ENCODE peak calls at places on chromosome 6, in seven cellular contexts. D is body of pancreas; N is heart left ventricle; Y is left ventricle myocardium inferior; R is tibial artery; J is CD8-positive, alpha-beta memory T cell; K is Peyer's patch. I is an unnamed sample.

GRCh38 chr6:27205375-27206278 is 41.9 kb upstream of the PRSS16 start:
- DNase-seq in D (no peak), N (no peak), Y (no peak), R (no peak), J (no peak), K (no peak), I (no peak)

GRCh38 chr6:41063884-41064285 is 8.3 kb downstream of the OARD1 start:
- DNase-seq in D (no peak), N (no peak), Y (no peak), R (no peak), J (no peak), K (no peak), I (no peak)

GRCh38 chr6:108118791-108119211 is 44.3 kb upstream of the OSTM1 start:
- DNase-seq in D (no peak), N (no peak), Y (no peak), R (no peak), J (no peak), K (no peak), I (no peak)

GRCh38 chr6:363909-364308 is 27.6 kb upstream of the IRF4 start:
- DNase-seq in D (no peak), N (peak; percentile 24), Y (peak; percentile 11), R (no peak), J (no peak), K (no peak), I (no peak)

GRCh38 chr6:31186052-31186734 is 15.7 kb upstream of the POU5F1 start:
- DNase-seq in D (peak; percentile 85), N (peak; percentile 87), Y (peak; percentile 88), R (peak; percentile 91), J (no peak), K (no peak), I (peak; percentile 79)

GRCh38 chr6:144462058-144462457 is 176.9 kb downstream of the UTRN start:
- DNase-seq in D (no peak), N (no peak), Y (no peak), R (no peak), J (no peak), K (no peak), I (no peak)

GRCh38 chr6:10000461-10000992 is 414.3 kb downstream of the TFAP2A start:
- DNase-seq in D (no peak), N (no peak), Y (no peak), R (no peak), J (no peak), K (no peak), I (no peak)

GRCh38 chr6:148221580-148221979 is 121.1 kb upstream of the SASH1 start:
- DNase-seq in D (no peak), N (no peak), Y (no peak), R (no peak), J (no peak), K (no peak), I (no peak)

GRCh38 chr6:125197795-125198269 is 44.3 kb downstream of the TPD52L1 start:
- DNase-seq in D (peak; percentile 95), N (peak; percentile 72), Y (peak; percentile 63), R (peak; percentile 91), J (no peak), K (peak; percentile 16), I (peak; percentile 64)

GRCh38 chr6:26329763-26330511 is 35.1 kb upstream of the BTN3A2 start:
- DNase-seq in D (no peak), N (no peak), Y (no peak), R (no peak), J (peak; percentile 64), K (no peak), I (no peak)

GRCh38 chr6:53042112-53042511 is 23.1 kb upstream of the FBXO9 start:
- DNase-seq in D (no peak), N (no peak), Y (no peak), R (no peak), J (no peak), K (no peak), I (no peak)

GRCh38 chr6:134372603-134373281 is 54.8 kb upstream of the SGK1 start:
- DNase-seq in D (peak; percentile 19), N (peak; percentile 50), Y (peak; percentile 32), R (peak; percentile 82), J (no peak), K (no peak), I (no peak)

GRCh38 chr6:108442770-108443520 is 117.8 kb upstream of the FOXO3 start:
- DNase-seq in D (no peak), N (no peak), Y (no peak), R (no peak), J (no peak), K (no peak), I (no peak)

GRCh38 chr6:27188885-27189418 is 58.5 kb upstream of the PRSS16 start:
- DNase-seq in D (peak; percentile 77), N (peak; percentile 65), Y (peak; percentile 23), R (peak; percentile 71), J (peak; percentile 68), K (peak; percentile 59), I (peak; percentile 36)

GRCh38 chr6:134358320-134358719 is 40.4 kb upstream of the SGK1 start:
- DNase-seq in D (no peak), N (no peak), Y (no peak), R (no peak), J (no peak), K (no peak), I (no peak)

GRCh38 chr6:167221408-167222201 is 63.8 kb upstream of the GPR31 start:
- DNase-seq in D (no peak), N (no peak), Y (no peak), R (no peak), J (no peak), K (no peak), I (peak; percentile 38)

GRCh38 chr6:87663434-87663833 is 38.6 kb downstream of the AKIRIN2 start:
- DNase-seq in D (no peak), N (no peak), Y (no peak), R (no peak), J (no peak), K (no peak), I (no peak)

GRCh38 chr6:87661016-87661415 is 41.0 kb downstream of the AKIRIN2 start:
- DNase-seq in D (no peak), N (no peak), Y (no peak), R (no peak), J (no peak), K (no peak), I (no peak)

GRCh38 chr6:87658516-87658915 is 43.5 kb downstream of the AKIRIN2 start:
- DNase-seq in D (no peak), N (no peak), Y (no peak), R (no peak), J (no peak), K (no peak), I (no peak)

GRCh38 chr6:87660226-87660886 is 41.7 kb downstream of the AKIRIN2 start:
- DNase-seq in D (no peak), N (no peak), Y (no peak), R (no peak), J (no peak), K (no peak), I (no peak)

GRCh38 chr6:87661503-87661902 is 40.5 kb downstream of the AKIRIN2 start:
- DNase-seq in D (no peak), N (no peak), Y (no peak), R (no peak), J (no peak), K (no peak), I (no peak)
- H3K36me3 ChIP-seq in D (no peaks in the 10 kb centered on the region), N (peaks cover 49% of the 10 kb centered on the region), Y (peaks cover 25% of the 10 kb centered on the region), R (no peaks in the 10 kb centered on the region), J (no peaks in the 10 kb centered on the region), K (no peaks in the 10 kb centered on the region), I (no peaks in the 10 kb centered on the region)

GRCh38 chr6:79038061-79038460 is 40.0 kb downstream of the PHIP start:
- DNase-seq in D (no peak), N (no peak), Y (no peak), R (no peak), J (no peak), K (no peak), I (no peak)

GRCh38 chr6:79031821-79032590 is 46.0 kb downstream of the PHIP start:
- DNase-seq in D (no peak), N (no peak), Y (no peak), R (no peak), J (no peak), K (no peak), I (no peak)

GRCh38 chr6:79030511-79030910 is 47.5 kb downstream of the PHIP start:
- DNase-seq in D (no peak), N (no peak), Y (no peak), R (no peak), J (no peak), K (no peak), I (no peak)

GRCh38 chr6:79033279-79033678 is 44.8 kb downstream of the PHIP start:
- DNase-seq in D (no peak), N (no peak), Y (no peak), R (no peak), J (no peak), K (no peak), I (no peak)

DNA sequence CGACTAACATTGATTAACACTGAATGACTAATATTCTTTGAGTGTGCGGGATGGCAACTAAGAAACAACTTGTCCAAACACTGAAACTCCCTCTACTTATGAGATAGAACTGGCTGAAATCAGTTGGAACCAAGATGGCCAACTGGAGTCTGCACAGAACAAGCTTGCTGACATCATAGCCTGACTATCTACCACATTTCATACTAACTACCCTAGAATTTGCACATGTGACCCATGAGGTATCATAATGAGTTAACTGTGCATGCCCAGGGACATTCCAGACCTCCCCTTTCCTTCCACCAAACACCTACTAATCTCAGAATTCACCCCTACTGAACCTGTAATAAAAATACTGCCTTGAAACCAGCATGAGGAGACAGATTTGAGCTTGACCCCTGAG is 43.2 kb downstream of the PHIP start:
- DNase-seq in D (no peak), N (no peak), Y (no peak), R (no peak), J (no peak), K (no peak), I (no peak)
- H3K36me3 ChIP-seq in D (no peaks in the 10 kb centered on the region), N (peaks cover 34% of the 10 kb centered on the region), Y (peaks cover 25% of the 10 kb centered on the region), R (peaks cover 9% of the 10 kb centered on the region), J (peaks cover 6% of the 10 kb centered on the region), K (no peaks in the 10 kb centered on the region), I (peaks cover 4% of the 10 kb centered on the region)

GRCh38 chr6:158767714-158768113 is 51.5 kb downstream of the EZR start:
- DNase-seq in D (no peak), N (no peak), Y (no peak), R (no peak), J (no peak), K (no peak), I (no peak)
- H3K36me3 ChIP-seq in D (peaks cover 46% of the 10 kb centered on the region), N (peaks cover 92% of the 10 kb centered on the region), Y (peaks cover 86% of the 10 kb centered on the region), R (peaks cover 50% of the 10 kb centered on the region), J (peaks cover 69% of the 10 kb centered on the region), K (peaks cover 7% of the 10 kb centered on the region), I (no peaks in the 10 kb centered on the region)

GRCh38 chr6:164856138-164856537 is 453.3 kb downstream of the C6orf118 start:
- DNase-seq in D (no peak), N (no peak), Y (no peak), R (no peak), J (no peak), K (no peak), I (no peak)
- H3K36me3 ChIP-seq in D (no peaks in the 10 kb centered on the region), N (no peaks in the 10 kb centered on the region), Y (no peaks in the 10 kb centered on the region), R (no peaks in the 10 kb centered on the region), J (no peaks in the 10 kb centered on the region), K (no peaks in the 10 kb centered on the region), I (no peaks in the 10 kb centered on the region)

GRCh38 chr6:152229330-152229729 is 407.8 kb downstream of the SYNE1 start:
- DNase-seq in D (no peak), N (no peak), Y (no peak), R (no peak), J (no peak), K (no peak), I (no peak)
- H3K36me3 ChIP-seq in D (peaks cover 8% of the 10 kb centered on the region), N (peaks cover 99% of the 10 kb centered on the region), Y (peaks cover 68% of the 10 kb centered on the region), R (peaks cover 35% of the 10 kb centered on the region), J (peaks cover 7% of the 10 kb centered on the region), K (no peaks in the 10 kb centered on the region), I (peaks cover 2% of the 10 kb centered on the region)

GRCh38 chr6:36525346-36525745 is 21.9 kb downstream of the STK38 start:
- DNase-seq in D (no peak), N (no peak), Y (no peak), R (no peak), J (no peak), K (no peak), I (no peak)
- H3K36me3 ChIP-seq in D (no peaks in the 10 kb centered on the region), N (peaks cover 57% of the 10 kb centered on the region), Y (peaks cover 57% of the 10 kb centered on the region), R (peaks cover 20% of the 10 kb centered on the region), J (peaks cover 56% of the 10 kb centered on the region), K (peaks cover 4% of the 10 kb centered on the region), I (no peaks in the 10 kb centered on the region)

I was measured in breast epithelium.